ENCODE peak calls at places on chromosome 10, in ten cellular contexts. J, V, U, C, K, Z, L, T, W and M are unnamed samples.

GRCh38 chr10:104809288-104810090 is 168.4 kb downstream of the SORCS3 start:
- DNase-seq in J (no peak), V (no peak), U (no peak), C (no peak), K (no peak), Z (no peak), L (peak; percentile 53), T (no peak), W (no peak), M (peak; percentile 26)

GRCh38 chr10:1434912-1435692 is 302.2 kb downstream of the ADARB2 start:
- DNase-seq in J (no peak), V (no peak), U (no peak), C (no peak), K (no peak), Z (no peak), L (peak; percentile 30), T (no peak), W (no peak), M (no peak)

GRCh38 chr10:34364253-34365037 is 450.7 kb downstream of the PARD3 start:
- DNase-seq in J (no peak), V (no peak), U (no peak), C (no peak), K (no peak), Z (no peak), L (no peak), T (no peak), W (no peak), M (no peak)

GRCh38 chr10:48791267-48791928 is 106.7 kb downstream of the WDFY4 start:
- DNase-seq in J (no peak), V (no peak), U (no peak), C (no peak), K (no peak), Z (no peak), L (no peak), T (no peak), W (no peak), M (no peak)

GRCh38 chr10:119748871-119749270 is 23.0 kb downstream of the INPP5F start:
- DNase-seq in J (no peak), V (no peak), U (no peak), C (no peak), K (no peak), Z (no peak), L (no peak), T (no peak), W (no peak), M (no peak)

GRCh38 chr10:105352827-105353226 is 711.7 kb downstream of the SORCS3 start:
- DNase-seq in J (no peak), V (no peak), U (no peak), C (no peak), K (no peak), Z (no peak), L (no peak), T (no peak), W (no peak), M (no peak)

GRCh38 chr10:1048349-1048731 is 579 bp downstream of the IDI1 start:
- DNase-seq in J (no peak), V (peak; percentile 57), U (peak; percentile 63), C (no peak), K (no peak), Z (peak; percentile 57), L (peak; percentile 60), T (no peak), W (no peak), M (no peak)

GRCh38 chr10:104120903-104121484 is 977 bp upstream of the SFR1 start:
- DNase-seq in J (peak; percentile 79), V (peak; percentile 78), U (peak; percentile 86), C (peak; percentile 36), K (peak; percentile 85), Z (peak; percentile 96), L (peak; percentile 64), T (no peak), W (peak; percentile 97), M (peak; percentile 96)

GRCh38 chr10:123859651-123860045 is 32.0 kb downstream of the CPXM2 start:
- DNase-seq in J (no peak), V (no peak), U (no peak), C (no peak), K (no peak), Z (no peak), L (no peak), T (no peak), W (no peak), M (no peak)

GRCh38 chr10:89867964-89868363 is 166.6 kb downstream of the KIF20B start:
- DNase-seq in J (no peak), V (no peak), U (no peak), C (no peak), K (no peak), Z (peak; percentile 8), L (peak; percentile 3), T (no peak), W (peak; percentile 24), M (peak; percentile 17)

GRCh38 chr10:62284221-62284620 is 15.6 kb upstream of the RTKN2 start:
- DNase-seq in J (no peak), V (no peak), U (no peak), C (no peak), K (no peak), Z (no peak), L (no peak), T (no peak), W (no peak), M (no peak)

GRCh38 chr10:49398000-49398861 is 2.3 kb upstream of the DRGX start:
- DNase-seq in J (no peak), V (peak; percentile 23), U (peak; percentile 36), C (peak; percentile 7), K (peak; percentile 79), Z (peak; percentile 28), L (no peak), T (no peak), W (no peak), M (peak; percentile 76)

GRCh38 chr10:122143238-122143841 is 127.8 kb upstream of the BTBD16 start:
- DNase-seq in J (peak; percentile 81), V (peak; percentile 81), U (no peak), C (peak; percentile 36), K (no peak), Z (no peak), L (peak; percentile 20), T (no peak), W (no peak), M (no peak)

GRCh38 chr10:30821269-30821993 is 191.9 kb upstream of the LYZL2 start:
- DNase-seq in J (no peak), V (no peak), U (no peak), C (no peak), K (peak; percentile 44), Z (no peak), L (no peak), T (no peak), W (no peak), M (no peak)

GRCh38 chr10:5147255-5147980 is 37.5 kb downstream of the AKR1C8 start:
- DNase-seq in J (no peak), V (no peak), U (no peak), C (no peak), K (no peak), Z (no peak), L (no peak), T (no peak), W (no peak), M (peak; percentile 44)

GRCh38 chr10:77156406-77156879 is 481.2 kb downstream of the KCNMA1 start:
- DNase-seq in J (no peak), V (no peak), U (no peak), C (no peak), K (no peak), Z (peak; percentile 75), L (no peak), T (no peak), W (no peak), M (no peak)

GRCh38 chr10:13462551-13462950 is 66.3 kb downstream of the BEND7 start:
- DNase-seq in J (no peak), V (no peak), U (no peak), C (no peak), K (no peak), Z (peak; percentile 53), L (no peak), T (no peak), W (no peak), M (no peak)

GRCh38 chr10:96890172-96890513 is 58.0 kb downstream of the LCOR start:
- DNase-seq in J (no peak), V (no peak), U (no peak), C (no peak), K (no peak), Z (no peak), L (no peak), T (no peak), W (no peak), M (peak; percentile 7)

GRCh38 chr10:15211464-15211979 is 43.0 kb upstream of the NMT2 start:
- DNase-seq in J (no peak), V (no peak), U (no peak), C (no peak), K (no peak), Z (peak; percentile 93), L (no peak), T (no peak), W (peak; percentile 31), M (no peak)

GRCh38 chr10:43395571-43396060 is 13.4 kb downstream of the HNRNPF start:
- DNase-seq in J (no peak), V (no peak), U (peak; percentile 23), C (no peak), K (no peak), Z (peak; percentile 28), L (no peak), T (no peak), W (no peak), M (peak; percentile 42)

GRCh38 chr10:69703766-69704191 is 73.7 kb downstream of the FAM241B start:
- DNase-seq in J (no peak), V (no peak), U (no peak), C (no peak), K (no peak), Z (peak; percentile 96), L (no peak), T (no peak), W (peak; percentile 72), M (no peak)

GRCh38 chr10:124619195-124619594 is 125.0 kb downstream of the FAM53B start:
- DNase-seq in J (no peak), V (no peak), U (no peak), C (no peak), K (no peak), Z (peak; percentile 20), L (no peak), T (no peak), W (no peak), M (no peak)

GRCh38 chr10:114188001-114188400 is 8.8 kb downstream of the TDRD1 start:
- DNase-seq in J (no peak), V (no peak), U (no peak), C (no peak), K (no peak), Z (no peak), L (no peak), T (no peak), W (no peak), M (no peak)

GRCh38 chr10:63707254-63707910 is 186.2 kb downstream of the REEP3 start:
- DNase-seq in J (peak; percentile 49), V (peak; percentile 60), U (no peak), C (no peak), K (no peak), Z (peak; percentile 99), L (no peak), T (no peak), W (peak; percentile 96), M (peak; percentile 67)

GRCh38 chr10:71694567-71694968 is 25.0 kb downstream of the C10orf105 start:
- DNase-seq in J (peak; percentile 37), V (peak; percentile 67), U (no peak), C (no peak), K (no peak), Z (no peak), L (no peak), T (no peak), W (no peak), M (no peak)

GRCh38 chr10:86203162-86203905 is 163.3 kb downstream of the GRID1 start:
- DNase-seq in J (no peak), V (no peak), U (no peak), C (no peak), K (peak; percentile 85), Z (peak; percentile 10), L (no peak), T (no peak), W (no peak), M (peak; percentile 80)

GRCh38 chr10:68550747-68551411 is 9.3 kb upstream of the TET1 start:
- DNase-seq in J (peak; percentile 44), V (peak; percentile 74), U (no peak), C (no peak), K (peak; percentile 77), Z (peak; percentile 82), L (peak; percentile 38), T (no peak), W (peak; percentile 77), M (peak; percentile 76)

GRCh38 chr10:132647424-132647823 is 109.8 kb downstream of the INPP5A start:
- DNase-seq in J (no peak), V (no peak), U (no peak), C (no peak), K (no peak), Z (no peak), L (peak; percentile 1), T (no peak), W (no peak), M (no peak)